ENCODE peak calls at places on chromosomes 7 and 10, in ten cellular contexts. J is fibroblast of pulmonary artery; W is uterus; V is CD4-positive, alpha-beta T cell; L is CD8-positive, alpha-beta T cell; K is activated CD8-positive, alpha-beta T cell treated with anti-CD3 and anti-CD28 coated beads for 36 hours; B is sigmoid colon; E is A673; G is lower leg skin; R is epithelial cell of esophagus. S is an unnamed sample.

GRCh38 chr10:100779329-100779728 is 33.9 kb downstream of the PAX2 start:
- DNase-seq in J (no peak), W (no peak), V (no peak), L (no peak), K (no peak), B (peak; percentile 41), E (no peak), G (no peak), R (no peak), S (no peak)

GRCh38 chr10:29386347-29386999 is 97.6 kb downstream of the LYZL1 start:
- DNase-seq in J (peak; percentile 44), W (no peak), V (no peak), L (no peak), K (peak; percentile 27), B (no peak), E (peak; percentile 71), G (no peak), R (peak; percentile 39), S (no peak)

GRCh38 chr7:130912910-130913720 is 179.1 kb upstream of the KLF14 start:
- DNase-seq in J (peak; percentile 98), W (peak; percentile 73), V (peak; percentile 62), L (peak; percentile 57), K (peak; percentile 93), B (peak; percentile 86), E (peak; percentile 89), G (peak; percentile 67), R (peak; percentile 97), S (no peak)

GRCh38 chr7:105992888-105993287 is 29.8 kb downstream of the CDHR3 start:
- DNase-seq in J (no peak), W (no peak), V (no peak), L (no peak), K (no peak), B (no peak), E (no peak), G (no peak), R (no peak), S (no peak)

GRCh38 chr7:96097802-96098201 is 224.1 kb downstream of the SLC25A13 start:
- DNase-seq in J (no peak), W (no peak), V (no peak), L (no peak), K (no peak), B (no peak), E (no peak), G (no peak), R (no peak), S (no peak)

GRCh38 chr7:18421297-18422004 is 74.1 kb upstream of the HDAC9 start:
- DNase-seq in J (no peak), W (peak; percentile 30), V (no peak), L (no peak), K (no peak), B (no peak), E (peak; percentile 28), G (no peak), R (no peak), S (no peak)

GRCh38 chr10:99360935-99361334 is 31.8 kb downstream of the CNNM1 start:
- DNase-seq in J (no peak), W (no peak), V (no peak), L (no peak), K (no peak), B (no peak), E (no peak), G (no peak), R (no peak), S (no peak)

GRCh38 chr7:123397746-123398145 is 136.6 kb downstream of the IQUB start:
- DNase-seq in J (no peak), W (no peak), V (no peak), L (no peak), K (no peak), B (no peak), E (no peak), G (no peak), R (no peak), S (no peak)

GRCh38 chr10:130049244-130049643 is 61.4 kb downstream of the C10orf143 start:
- DNase-seq in J (no peak), W (no peak), V (no peak), L (no peak), K (no peak), B (no peak), E (no peak), G (no peak), R (no peak), S (no peak)

GRCh38 chr10:77285529-77286182 is 352.0 kb downstream of the KCNMA1 start:
- DNase-seq in J (no peak), W (no peak), V (no peak), L (no peak), K (no peak), B (no peak), E (no peak), G (no peak), R (no peak), S (no peak)

GRCh38 chr10:133292919-133293809 is 15.5 kb downstream of the TUBGCP2 start:
- DNase-seq in J (peak; percentile 47), W (no peak), V (no peak), L (no peak), K (peak; percentile 29), B (no peak), E (no peak), G (no peak), R (peak; percentile 75), S (no peak)

GRCh38 chr10:129046074-129046681 is 420.9 kb upstream of the MGMT start:
- DNase-seq in J (peak; percentile 31), W (peak; percentile 31), V (no peak), L (no peak), K (no peak), B (no peak), E (no peak), G (no peak), R (no peak), S (no peak)

GRCh38 chr10:122650331-122650730 is 49.3 kb downstream of the C10orf120 start:
- DNase-seq in J (no peak), W (no peak), V (no peak), L (no peak), K (no peak), B (peak; percentile 18), E (no peak), G (no peak), R (no peak), S (no peak)

GRCh38 chr7:16765436-16765859 is 11.9 kb downstream of the TSPAN13 start:
- DNase-seq in J (no peak), W (no peak), V (no peak), L (no peak), K (no peak), B (no peak), E (no peak), G (no peak), R (no peak), S (no peak)

GRCh38 chr10:133359554-133359971 is 1.7 kb upstream of the FUOM start:
- DNase-seq in J (no peak), W (no peak), V (peak; percentile 28), L (no peak), K (peak; percentile 33), B (no peak), E (no peak), G (no peak), R (peak; percentile 73), S (no peak)

DNA sequence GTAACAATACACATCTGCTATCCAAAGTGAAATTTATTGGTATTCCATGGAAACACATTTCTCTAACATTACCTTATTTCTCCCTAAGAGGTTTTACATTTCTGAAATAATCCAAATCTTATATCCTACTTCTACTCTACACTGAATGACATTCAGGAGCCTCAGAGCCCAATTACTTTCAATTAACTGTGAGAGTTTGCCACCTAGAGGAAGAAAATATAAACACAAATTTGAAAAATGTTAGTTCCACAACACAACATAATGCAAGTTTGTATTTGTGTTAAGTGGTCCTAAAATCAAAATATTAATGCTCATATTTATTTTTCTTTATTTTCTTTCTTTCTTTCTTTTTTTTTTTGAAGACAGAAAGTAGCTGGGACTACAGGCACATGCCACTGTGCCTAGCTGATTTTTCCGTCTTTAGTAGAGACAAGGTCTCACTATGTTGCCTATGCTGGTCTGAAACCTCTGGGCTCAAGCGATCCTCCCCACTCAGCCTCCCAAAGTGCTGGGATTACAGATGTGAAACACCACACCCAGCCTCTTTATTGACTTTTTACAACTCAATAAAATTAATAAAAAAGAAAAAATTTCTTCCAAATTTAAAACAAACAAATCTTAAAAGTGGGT is 46.0 kb downstream of the ATAD1 start:
- DNase-seq in J (peak; percentile 62), W (no peak), V (no peak), L (no peak), K (no peak), B (no peak), E (peak; percentile 57), G (no peak), R (peak; percentile 39), S (no peak)
- TF ChIP-seq CTCF in J (peak; percentile 48), W (peak; percentile 41), V (peak; percentile 63), L (peak; percentile 69), K (peak; percentile 68), B (peak; percentile 39), E (peak; percentile 69), G (no peak), R (peak; percentile 43), S (peak; percentile 56)

DNA sequence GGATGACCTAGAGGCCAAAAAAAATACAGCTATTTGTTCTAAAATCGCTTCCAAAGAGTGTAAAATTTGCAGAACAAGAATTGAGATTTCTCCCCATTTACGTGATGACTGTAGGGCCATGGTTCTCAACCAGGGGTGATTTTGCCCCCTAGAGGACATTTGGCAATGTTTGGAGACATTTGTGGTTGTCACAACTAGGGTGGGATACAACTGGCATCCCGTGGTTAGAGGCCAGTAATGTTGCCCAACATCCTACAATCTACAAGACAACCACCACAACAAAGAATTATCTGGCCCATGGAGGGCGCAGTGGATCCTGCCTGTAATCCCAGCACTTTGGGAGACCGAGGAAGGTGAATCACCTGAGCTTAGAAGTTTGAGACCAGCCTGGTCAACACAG is 22.8 kb upstream of the MALSU1 start:
- DNase-seq in J (peak; percentile 14), W (no peak), V (no peak), L (no peak), K (peak; percentile 17), B (no peak), E (peak; percentile 59), G (no peak), R (no peak), S (no peak)
- TF ChIP-seq CTCF in J (peak; percentile 15), W (no peak), V (no peak), L (no peak), K (peak; percentile 22), B (no peak), E (peak; percentile 49), G (no peak), R (no peak), S (peak; percentile 13)

GRCh38 chr10:35236739-35237138 is 99.6 kb upstream of the CCNY start:
- DNase-seq in J (peak; percentile 43), W (no peak), V (no peak), L (no peak), K (no peak), B (no peak), E (peak; percentile 66), G (no peak), R (peak; percentile 16), S (no peak)
- TF ChIP-seq CTCF in J (peak; percentile 51), W (no peak), V (no peak), L (no peak), K (no peak), B (no peak), E (peak; percentile 65), G (no peak), R (peak; percentile 50), S (peak; percentile 46)

GRCh38 chr7:34425194-34425593 is 232.8 kb upstream of the NPSR1 start:
- DNase-seq in J (no peak), W (no peak), V (no peak), L (no peak), K (no peak), B (no peak), E (no peak), G (no peak), R (peak; percentile 27), S (no peak)

GRCh38 chr7:34425631-34426384 is 232.2 kb upstream of the NPSR1 start:
- DNase-seq in J (peak; percentile 45), W (no peak), V (no peak), L (no peak), K (no peak), B (no peak), E (no peak), G (no peak), R (peak; percentile 2), S (no peak)

GRCh38 chr7:34430456-34430855 is 227.6 kb upstream of the NPSR1 start:
- DNase-seq in J (peak; percentile 95), W (no peak), V (no peak), L (no peak), K (peak; percentile 4), B (no peak), E (peak; percentile 54), G (no peak), R (peak; percentile 84), S (no peak)
- TF ChIP-seq CTCF in J (peak; percentile 76), W (no peak), V (no peak), L (no peak), K (no peak), B (no peak), E (peak; percentile 66), G (no peak), R (peak; percentile 78), S (peak; percentile 55)